ENCODE peak calls at places on chromosomes 11 and 22, in seven cellular contexts. M is uterus, J is heart left ventricle, P is stomach, E is prostate gland, T is tibial nerve, G is IMR-90. R is an unnamed sample.

GRCh38 chr22:20519558-20519957 is 12.1 kb downstream of the MED15 start:
- DNase-seq in M (no peak), J (no peak), P (no peak), E (no peak), T (no peak), G (no peak), R (no peak)

GRCh38 chr11:85027346-85027745 is 599.8 kb downstream of the DLG2 start:
- DNase-seq in M (no peak), J (no peak), P (no peak), E (no peak), T (no peak), G (no peak), R (peak; percentile 40)

GRCh38 chr11:61725632-61726280 is 26.7 kb upstream of the MYRF start:
- DNase-seq in M (no peak), J (no peak), P (no peak), E (no peak), T (no peak), G (peak; percentile 69), R (no peak)

GRCh38 chr11:6746086-6746618 is 25.6 kb downstream of the OR2AG2 start:
- DNase-seq in M (no peak), J (no peak), P (peak; percentile 28), E (no peak), T (no peak), G (no peak), R (peak; percentile 44)

GRCh38 chr22:35231585-35232084 is 25.7 kb upstream of the HMGXB4 start:
- DNase-seq in M (peak; percentile 28), J (peak; percentile 32), P (peak; percentile 72), E (peak; percentile 77), T (no peak), G (peak; percentile 55), R (peak; percentile 79)

GRCh38 chr22:27732391-27732790 is 69.2 kb downstream of the MN1 start:
- DNase-seq in M (no peak), J (no peak), P (no peak), E (no peak), T (no peak), G (no peak), R (no peak)

GRCh38 chr11:118921121-118921928 is 4.4 kb downstream of the BCL9L start:
- DNase-seq in M (peak; percentile 88), J (peak; percentile 75), P (no peak), E (no peak), T (peak; percentile 68), G (peak; percentile 88), R (no peak)

GRCh38 chr22:39471421-39472141 is 14.8 kb downstream of the MGAT3 start:
- DNase-seq in M (no peak), J (peak; percentile 74), P (no peak), E (no peak), T (no peak), G (peak; percentile 51), R (no peak)

GRCh38 chr11:6771926-6772898 is at the start of gene OR2AG2:
- DNase-seq in M (no peak), J (no peak), P (no peak), E (no peak), T (no peak), G (no peak), R (peak; percentile 33)

GRCh38 chr22:45069925-45070324 is 60.1 kb upstream of the PHF21B start:
- DNase-seq in M (no peak), J (no peak), P (no peak), E (no peak), T (no peak), G (no peak), R (no peak)

GRCh38 chr22:42803454-42803853 is 53.6 kb downstream of the ARFGAP3 start:
- DNase-seq in M (no peak), J (peak; percentile 69), P (peak; percentile 80), E (no peak), T (no peak), G (no peak), R (no peak)

GRCh38 chr11:45272701-45273100 is 13.4 kb downstream of the SYT13 start:
- DNase-seq in M (no peak), J (no peak), P (no peak), E (no peak), T (no peak), G (no peak), R (no peak)

GRCh38 chr11:84857746-84858145 is 769.4 kb downstream of the DLG2 start:
- DNase-seq in M (no peak), J (no peak), P (no peak), E (no peak), T (no peak), G (peak; percentile 22), R (no peak)

GRCh38 chr11:128701086-128701485 is 7.2 kb downstream of the FLI1 start:
- DNase-seq in M (no peak), J (no peak), P (no peak), E (no peak), T (no peak), G (peak; percentile 74), R (no peak)

GRCh38 chr11:43557553-43558031 is 122.9 kb upstream of the HSD17B12 start:
- DNase-seq in M (no peak), J (no peak), P (no peak), E (no peak), T (no peak), G (no peak), R (no peak)

GRCh38 chr11:88320149-88320559 is 17.4 kb downstream of the CTSC start:
- DNase-seq in M (no peak), J (no peak), P (no peak), E (no peak), T (no peak), G (peak; percentile 76), R (no peak)

GRCh38 chr11:36417154-36417553 is 92.9 kb downstream of the TRAF6 start:
- DNase-seq in M (no peak), J (no peak), P (no peak), E (no peak), T (no peak), G (no peak), R (no peak)

GRCh38 chr22:21020802-21021429 is 6.0 kb downstream of the P2RX6 start:
- DNase-seq in M (no peak), J (no peak), P (no peak), E (no peak), T (no peak), G (no peak), R (no peak)

GRCh38 chr11:107665016-107665415 is 46.8 kb downstream of the SLN start:
- DNase-seq in M (no peak), J (no peak), P (no peak), E (no peak), T (no peak), G (no peak), R (no peak)

GRCh38 chr11:109552376-109552775 is 130.4 kb downstream of the C11orf87 start:
- DNase-seq in M (no peak), J (no peak), P (no peak), E (no peak), T (no peak), G (no peak), R (no peak)

GRCh38 chr11:31810779-31811647 is at the start of gene PAX6:
- DNase-seq in M (no peak), J (peak; percentile 36), P (no peak), E (no peak), T (no peak), G (peak; percentile 19), R (peak; percentile 87)

GRCh38 chr22:48641906-48642475 is 1185.7 kb downstream of the BRD1 start:
- DNase-seq in M (no peak), J (no peak), P (no peak), E (no peak), T (no peak), G (no peak), R (no peak)

GRCh38 chr22:48642550-48642949 is 1185.1 kb downstream of the BRD1 start:
- DNase-seq in M (no peak), J (no peak), P (no peak), E (no peak), T (no peak), G (no peak), R (no peak)

GRCh38 chr22:48639021-48639795 is 1188.5 kb downstream of the BRD1 start:
- DNase-seq in M (no peak), J (no peak), P (no peak), E (no peak), T (no peak), G (no peak), R (peak; percentile 82)

GRCh38 chr22:48640890-48641771 is 1186.5 kb downstream of the BRD1 start:
- DNase-seq in M (no peak), J (no peak), P (no peak), E (no peak), T (no peak), G (no peak), R (no peak)

DNA sequence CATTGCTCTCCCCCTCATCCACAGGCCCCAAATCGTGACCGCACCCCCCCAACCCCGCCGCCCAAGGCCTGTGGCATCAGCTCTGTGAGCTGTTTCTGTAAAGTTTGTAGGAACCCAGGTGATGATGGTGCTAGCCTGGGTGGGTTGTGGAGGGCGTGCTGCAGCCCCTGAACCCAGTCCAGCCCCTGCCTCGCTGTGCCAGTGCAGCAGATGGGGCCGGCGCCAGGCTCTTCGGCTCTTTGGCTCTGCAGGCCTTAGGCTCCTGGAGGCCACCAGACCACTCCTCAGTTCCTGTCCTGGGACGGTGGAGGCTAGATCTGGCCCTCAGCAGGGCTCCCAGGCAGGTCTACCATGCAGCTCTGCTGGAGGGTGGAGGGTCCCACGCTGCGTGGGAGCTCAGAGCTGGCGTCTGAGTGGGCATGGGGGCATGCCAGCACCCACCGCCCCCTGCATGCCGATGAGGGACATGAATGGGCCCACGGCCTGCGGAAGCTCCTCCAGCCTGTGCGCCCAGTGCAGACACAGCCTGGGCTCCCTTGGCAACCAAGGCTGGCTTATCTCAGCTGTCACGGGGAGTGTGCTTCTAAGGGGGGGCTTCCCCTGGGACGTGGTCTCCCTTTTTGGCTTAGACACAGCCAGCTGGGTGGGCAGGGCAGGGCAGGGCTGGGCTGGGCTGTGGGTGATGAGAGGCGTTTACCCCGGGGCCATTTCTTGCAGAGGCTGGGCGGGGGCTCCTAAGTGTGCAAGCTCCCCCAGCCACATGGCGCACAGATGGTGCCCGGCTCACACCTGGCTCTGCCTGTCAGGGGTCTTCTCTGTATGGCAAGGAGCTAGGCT is 1187.6 kb downstream of the BRD1 start:
- DNase-seq in M (no peak), J (no peak), P (no peak), E (no peak), T (no peak), G (no peak), R (peak; percentile 70)
- H3K4me3 ChIP-seq in M (no peak overlapping the region), J (no peak overlapping the region), P (no peak overlapping the region), E (no peak overlapping the region), T (no peak overlapping the region), G (no peak overlapping the region), R (no peak overlapping the region)

GRCh38 chr11:70528046-70528793 is 129.9 kb downstream of the CTTN start:
- DNase-seq in M (no peak), J (peak; percentile 24), P (no peak), E (no peak), T (no peak), G (no peak), R (no peak)
- H3K9me3 ChIP-seq in M (no peaks in the 10 kb centered on the region), J (no peaks in the 10 kb centered on the region), P (no peaks in the 10 kb centered on the region), E (no peaks in the 10 kb centered on the region), T (no peaks in the 10 kb centered on the region), G (no peaks in the 10 kb centered on the region), R (no peaks in the 10 kb centered on the region)

GRCh38 chr11:74948898-74949747 is at the start of the genes SPCS2 and XRRA1:
- DNase-seq in M (peak; percentile 98), J (peak; percentile 100), P (peak; percentile 99), E (peak; percentile 99), T (peak; percentile 96), G (peak; percentile 99), R (peak; percentile 99)
- TF ChIP-seq POLR2A in M (peak; percentile 84), J (peak; percentile 78), P (no peak), E (peak; percentile 76), T (peak; percentile 85), G (peak; percentile 90), R (no peak)

DNA sequence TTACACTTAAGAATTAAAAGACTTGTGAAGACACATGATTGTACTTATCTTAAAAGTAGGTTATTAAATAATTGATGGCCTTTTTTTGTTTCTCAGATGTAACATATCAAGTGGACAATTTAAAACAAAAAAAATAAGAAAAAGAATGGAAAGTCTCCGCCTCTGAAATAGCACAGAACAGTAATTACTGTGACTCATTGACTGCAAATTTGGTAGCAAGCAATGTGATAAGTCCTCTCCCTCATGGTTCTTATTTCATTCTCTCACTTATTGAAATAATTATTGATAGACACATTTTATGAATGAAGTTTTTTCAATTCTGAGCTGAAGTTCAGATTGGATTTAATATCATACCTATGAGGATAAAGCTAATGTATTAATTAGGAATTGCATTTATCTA is 717.9 kb upstream of the LUZP2 start:
- DNase-seq in M (no peak), J (no peak), P (no peak), E (no peak), T (no peak), G (peak; percentile 32), R (no peak)
- H3K4me3 ChIP-seq in M (no peak overlapping the region), J (no peak overlapping the region), P (no peak overlapping the region), E (no peak overlapping the region), T (no peak overlapping the region), G (no peak overlapping the region), R (no peak overlapping the region)